ENCODE peak calls at places on chromosomes 6 and 20, in six cellular contexts. B is neural progenitor cell; I is GM23338; M is cardiac muscle cell; X is CD8-positive, alpha-beta T cell; E is MM.1S. Z is an unnamed sample.

GRCh38 chr6:52994789-52995078 is 350 bp downstream of the GSTA4 start:
- DNase-seq in B (no peak), M (peak; percentile 58), E (no peak), X (peak; percentile 21), I (peak; percentile 57), Z (peak; percentile 76)

GRCh38 chr6:129284225-129284624 is 401.3 kb downstream of the LAMA2 start:
- DNase-seq in M (no peak), E (no peak), X (no peak), I (no peak), B (no peak), Z (no peak)

GRCh38 chr6:156992396-156992795 is 215.2 kb downstream of the ARID1B start:
- DNase-seq in I (no peak), E (no peak), M (no peak), X (no peak), B (no peak), Z (no peak)

GRCh38 chr6:158605266-158605878 is 39.2 kb downstream of the DYNLT1 start:
- DNase-seq in M (peak; percentile 76), I (peak; percentile 91), B (peak; percentile 77), X (peak; percentile 52), E (peak; percentile 7), Z (peak; percentile 63)

GRCh38 chr6:127186889-127187288 is 68.4 kb downstream of the RSPO3 start:
- DNase-seq in X (peak; percentile 33), B (peak; percentile 57), M (peak; percentile 37), E (peak; percentile 34), I (peak; percentile 71), Z (peak; percentile 11)

GRCh38 chr20:2022163-2022562 is 28.3 kb upstream of the PDYN start:
- DNase-seq in M (no peak), I (no peak), E (no peak), X (no peak), B (no peak), Z (no peak)

GRCh38 chr6:33329058-33329457 is 11.5 kb upstream of the ZBTB22 start:
- DNase-seq in X (no peak), M (no peak), B (no peak), E (no peak), I (no peak), Z (no peak)

GRCh38 chr20:52972190-52972937 is at the start of gene TSHZ2:
- DNase-seq in B (peak; percentile 72), I (no peak), M (peak; percentile 77), E (peak; percentile 11), X (peak; percentile 24), Z (peak; percentile 65)

GRCh38 chr6:85792278-85792677 is 149.6 kb upstream of the SYNCRIP start:
- DNase-seq in M (no peak), I (no peak), E (no peak), X (no peak), B (no peak), Z (no peak)

GRCh38 chr6:131828080-131828479 is 20.3 kb downstream of the ENPP1 start:
- DNase-seq in E (no peak), I (no peak), B (no peak), X (no peak), M (no peak), Z (no peak)

GRCh38 chr6:43509984-43510826 is at the start of gene LRRC73:
- DNase-seq in B (peak; percentile 94), X (peak; percentile 68), E (peak; percentile 80), I (peak; percentile 82), M (peak; percentile 90), Z (peak; percentile 98)

GRCh38 chr20:35085477-35086225 is 7.0 kb downstream of the TRPC4AP start:
- DNase-seq in E (no peak), I (no peak), M (no peak), X (no peak), B (no peak), Z (no peak)

GRCh38 chr6:142735182-142735581 is 209.8 kb downstream of the HIVEP2 start:
- DNase-seq in M (no peak), I (no peak), B (no peak), E (no peak), X (no peak), Z (no peak)

GRCh38 chr6:165013701-165014100 is 295.7 kb downstream of the C6orf118 start:
- DNase-seq in M (no peak), E (no peak), B (no peak), I (no peak), X (no peak), Z (no peak)

GRCh38 chr6:165008971-165009370 is 300.4 kb downstream of the C6orf118 start:
- DNase-seq in M (no peak), B (no peak), I (no peak), X (no peak), E (no peak), Z (no peak)

DNA sequence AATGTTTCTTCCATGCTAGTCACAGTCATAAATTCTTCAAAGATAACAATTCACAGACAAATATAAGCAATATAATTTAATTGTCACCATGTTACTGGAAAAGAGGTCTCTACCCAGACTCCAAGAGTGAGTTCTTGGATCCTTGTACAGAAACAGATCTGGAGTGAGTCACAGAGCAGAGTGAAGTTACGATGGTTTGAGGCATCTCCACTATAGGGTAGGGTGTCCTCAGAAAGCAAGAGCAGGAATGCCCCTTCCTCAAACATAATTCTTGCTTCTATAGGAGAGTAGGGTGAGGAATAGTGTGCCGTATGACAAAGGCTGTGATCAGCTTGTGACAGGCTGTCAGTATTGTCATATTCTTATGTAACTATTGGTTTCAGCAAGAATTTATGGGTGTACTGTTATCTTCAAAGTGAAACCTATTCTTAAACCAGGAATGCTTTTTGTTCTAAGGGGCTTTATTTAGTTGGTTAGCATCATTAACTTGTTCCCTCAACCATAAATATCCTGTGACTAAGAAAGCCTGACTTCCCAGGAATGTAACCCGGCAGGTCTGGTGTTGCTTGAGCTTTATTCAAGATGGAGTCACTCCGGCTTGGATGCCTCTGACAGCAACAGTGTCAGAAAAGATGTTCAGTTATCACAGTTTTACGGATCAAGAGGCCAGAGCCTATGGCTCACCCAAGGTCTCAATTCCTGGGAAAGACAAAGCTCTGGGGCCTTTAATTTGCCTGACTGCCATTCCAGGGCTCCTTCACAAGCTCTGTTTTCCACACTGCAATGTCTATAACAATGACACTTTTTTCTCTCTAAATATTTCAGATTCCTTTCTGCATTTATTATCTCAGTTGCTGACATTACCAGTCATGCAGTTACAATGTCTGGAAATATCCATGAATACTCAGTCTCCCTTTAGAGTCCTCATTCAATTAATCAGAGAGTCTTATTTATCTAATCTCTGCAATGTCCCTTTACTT is 298.6 kb downstream of the C6orf118 start:
- DNase-seq in X (no peak), B (peak; percentile 15), M (no peak), I (peak; percentile 29), E (no peak), Z (no peak)
- H3K27ac ChIP-seq in X (no peak overlapping the region), B (no peak overlapping the region), M (no peak overlapping the region), I (no peak overlapping the region), E (no peak overlapping the region), Z (no peak overlapping the region)

GRCh38 chr20:45358282-45359068 is 4.5 kb upstream of the SYS1 start:
- DNase-seq in B (no peak), E (no peak), I (no peak), X (no peak), M (no peak), Z (peak; percentile 61)
- H3K4me1 ChIP-seq in B (peaks cover 9% of the 10 kb centered on the region), E (peaks cover 22% of the 10 kb centered on the region), I (peaks cover 11% of the 10 kb centered on the region), X (no peaks in the 10 kb centered on the region), M (peaks cover 20% of the 10 kb centered on the region), Z (peaks cover 5% of the 10 kb centered on the region)

GRCh38 chr6:79033279-79033678 is 44.8 kb downstream of the PHIP start:
- DNase-seq in I (no peak), E (no peak), M (no peak), B (no peak), X (no peak), Z (no peak)
- H3K36me3 ChIP-seq in I (peaks cover under 1% of the 10 kb centered on the region), E (peaks cover 4% of the 10 kb centered on the region), M (peaks cover 8% of the 10 kb centered on the region), B (peaks cover 16% of the 10 kb centered on the region), X (no peaks in the 10 kb centered on the region), Z (no peaks in the 10 kb centered on the region)

GRCh38 chr6:140346461-140346860 is 972.0 kb upstream of the CITED2 start:
- DNase-seq in B (no peak), E (no peak), I (no peak), X (no peak), M (peak; percentile 2), Z (no peak)
- H3K27ac ChIP-seq in B (no peak overlapping the region), E (no peak overlapping the region), I (no peak overlapping the region), X (no peak overlapping the region), M (no peak overlapping the region), Z (no peak overlapping the region)

DNA sequence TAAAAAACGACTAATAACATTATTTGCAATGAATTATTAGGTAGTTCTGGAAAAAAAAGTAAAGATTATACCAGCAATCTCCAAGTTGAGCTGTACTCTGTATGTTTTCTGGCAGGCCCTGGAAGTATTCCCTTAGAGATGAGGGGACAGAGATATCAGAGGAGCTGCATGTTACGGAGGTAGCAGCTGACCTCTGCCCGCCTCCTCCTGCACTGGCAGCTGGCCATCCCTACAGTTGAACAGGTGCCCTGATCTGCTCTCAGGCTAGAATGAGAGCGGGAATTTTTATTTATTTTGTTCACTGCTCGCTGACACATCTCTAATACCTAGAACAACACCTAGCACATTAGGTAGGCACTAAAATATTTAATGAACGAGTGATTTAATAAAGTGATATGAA is 23.1 kb downstream of the FBXL4 start:
- DNase-seq in M (no peak), I (no peak), B (no peak), X (no peak), E (no peak), Z (peak; percentile 46)
- H3K4me1 ChIP-seq in M (no peaks in the 10 kb centered on the region), I (peaks cover 23% of the 10 kb centered on the region), B (no peaks in the 10 kb centered on the region), X (no peaks in the 10 kb centered on the region), E (peaks cover 12% of the 10 kb centered on the region), Z (peaks cover 12% of the 10 kb centered on the region)

GRCh38 chr6:109471105-109471810 is 11.8 kb downstream of the ZBTB24 start:
- DNase-seq in B (no peak), X (no peak), M (no peak), E (no peak), I (no peak), Z (no peak)

GRCh38 chr6:109475625-109476024 is 7.4 kb downstream of the ZBTB24 start:
- DNase-seq in B (no peak), M (no peak), E (no peak), I (no peak), X (no peak), Z (no peak)

GRCh38 chr6:109472132-109472995 is 10.7 kb downstream of the ZBTB24 start:
- DNase-seq in E (no peak), X (no peak), M (no peak), B (no peak), I (no peak), Z (no peak)

GRCh38 chr6:109474995-109475394 is 8.0 kb downstream of the ZBTB24 start:
- DNase-seq in I (no peak), E (no peak), B (no peak), M (no peak), X (no peak), Z (no peak)

DNA sequence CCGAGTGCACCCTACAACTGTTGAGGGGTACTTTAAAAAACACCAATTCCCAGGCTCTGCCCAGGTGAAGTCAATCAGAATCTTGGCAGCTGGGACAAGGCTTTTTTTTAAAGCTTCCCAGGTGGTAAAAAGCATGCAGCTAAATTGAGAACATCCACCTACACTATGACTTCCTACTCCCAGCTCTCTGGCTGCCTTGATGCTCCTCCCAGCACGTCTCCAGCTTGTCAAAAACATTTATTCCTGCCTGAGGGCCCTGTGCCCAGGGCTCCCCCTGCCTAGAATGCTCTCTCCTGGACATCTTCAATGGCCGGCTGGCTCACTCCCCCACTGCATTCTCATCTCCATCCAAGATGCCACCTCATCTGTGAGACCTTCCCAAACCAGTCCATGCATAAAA is 9.9 kb downstream of the ZBTB24 start:
- DNase-seq in E (no peak), X (no peak), M (no peak), B (no peak), I (no peak), Z (no peak)
- H3K36me3 ChIP-seq in E (peaks cover 5% of the 10 kb centered on the region), X (peaks cover 31% of the 10 kb centered on the region), M (peaks cover 14% of the 10 kb centered on the region), B (peaks cover 6% of the 10 kb centered on the region), I (peaks cover 47% of the 10 kb centered on the region), Z (peaks cover 33% of the 10 kb centered on the region)

Z was measured in pancreas.